ENCODE peak calls at places on chromosomes 11 and 22, in four cellular contexts. D is K562, J is HCT116, C is HepG2. A is an unnamed sample.

GRCh38 chr11:123187221-123187620 is 7.8 kb downstream of the CLMP start:
- DNase-seq in J (no peak), C (no peak), D (no peak), A (no peak)

GRCh38 chr11:67468056-67468455 is 995 bp downstream of the TMEM134 start:
- DNase-seq in J (no peak), D (no peak), C (no peak), A (no peak)

GRCh38 chr11:73077454-73077853 is 64.7 kb downstream of the FCHSD2 start:
- DNase-seq in D (no peak), J (no peak), C (no peak), A (no peak)

GRCh38 chr11:114762437-114762836 is 84.1 kb downstream of the NXPE2 start:
- DNase-seq in J (no peak), C (peak), D (peak), A (peak)

GRCh38 chr11:124763156-124763947 is 1.3 kb upstream of the ESAM start:
- DNase-seq in C (peak), D (peak), J (peak), A (peak)

GRCh38 chr11:73227571-73228211 is 9.6 kb downstream of the P2RY2 start:
- DNase-seq in C (no peak), J (peak), D (peak), A (peak)

GRCh38 chr11:122099345-122100045 is 16.5 kb downstream of the BLID start:
- DNase-seq in D (no peak), C (no peak), J (no peak), A (no peak)

GRCh38 chr11:39236916-39237315 is 2222.5 kb downstream of the LRRC4C start:
- DNase-seq in J (no peak), D (no peak), C (no peak), A (no peak)

GRCh38 chr22:21589415-21589814 is 21.9 kb downstream of the UBE2L3 start:
- DNase-seq in D (no peak), C (no peak), J (no peak), A (no peak)

GRCh38 chr11:76824980-76825725 is 35.6 kb upstream of the ACER3 start:
- DNase-seq in J (no peak), C (no peak), D (no peak), A (no peak)

GRCh38 chr11:128503231-128503991 is 83.9 kb downstream of the ETS1 start:
- DNase-seq in D (no peak), C (no peak), J (no peak), A (no peak)

GRCh38 chr11:19919050-19919561 is 206.5 kb downstream of the NAV2 start:
- DNase-seq in J (no peak), D (no peak), C (no peak), A (no peak)

GRCh38 chr11:31804439-31805036 is 6.6 kb downstream of the PAX6 start:
- DNase-seq in D (no peak), C (no peak), J (no peak), A (peak)

GRCh38 chr11:34168642-34169051 is 63.2 kb downstream of the NAT10 start:
- DNase-seq in D (no peak), J (no peak), C (no peak), A (no peak)

GRCh38 chr11:763073-763463 is 14.2 kb downstream of the GATD1 start:
- DNase-seq in J (no peak), D (peak), C (no peak), A (no peak)

GRCh38 chr11:18594999-18595749 is 4.4 kb upstream of the MISFA start:
- DNase-seq in C (no peak), J (no peak), D (no peak), A (no peak)

GRCh38 chr22:42343136-42343484 is 72.7 kb upstream of the TCF20 start:
- DNase-seq in J (no peak), C (no peak), D (no peak), A (no peak)

GRCh38 chr22:48779211-48779643 is 1048.4 kb downstream of the BRD1 start:
- DNase-seq in D (no peak), C (no peak), J (no peak), A (no peak)

GRCh38 chr22:43826142-43827093 is 14.3 kb upstream of the EFCAB6 start:
- DNase-seq in C (no peak), J (no peak), D (no peak), A (no peak)

GRCh38 chr11:16806791-16807190 is 68.3 kb downstream of the C11orf58 start:
- DNase-seq in J (no peak), D (no peak), C (no peak), A (no peak)

GRCh38 chr11:36594316-36594989 is at the start of gene IFTAP:
- DNase-seq in D (peak), C (peak), J (peak), A (peak)

GRCh38 chr22:39343259-39344045 is 6.3 kb upstream of the SYNGR1 start:
- DNase-seq in J (peak), C (peak), D (peak), A (peak)

GRCh38 chr22:40703174-40703573 is 23.9 kb downstream of the MCHR1 start:
- DNase-seq in D (no peak), J (no peak), C (no peak), A (no peak)

GRCh38 chr11:128894296-128894681 is 3.1 kb downstream of the KCNJ5 start:
- DNase-seq in D (no peak), J (no peak), C (no peak), A (no peak)

GRCh38 chr11:81913793-81914192 is 819.9 kb downstream of the FAM181B start:
- DNase-seq in C (no peak), J (no peak), D (no peak), A (no peak)

GRCh38 chr11:60305906-60306619 is 21.0 kb upstream of the MS4A6E start:
- DNase-seq in D (no peak), J (peak), C (no peak), A (no peak)
- H3K27ac ChIP-seq in D (no peak), J (no peak), C (no peak), A (no peak)

GRCh38 chr11:119513806-119514170 is 90.8 kb upstream of the THY1 start:
- DNase-seq in C (no peak), D (no peak), J (no peak), A (no peak)

GRCh38 chr11:119512373-119512772 is 89.4 kb upstream of the THY1 start:
- DNase-seq in D (no peak), C (no peak), J (no peak), A (no peak)

GRCh38 chr11:119516060-119516459 is 93.1 kb upstream of the THY1 start:
- DNase-seq in C (no peak), D (no peak), J (no peak), A (no peak)

GRCh38 chr11:119511601-119512000 is 88.6 kb upstream of the THY1 start:
- DNase-seq in J (no peak), C (no peak), D (no peak), A (no peak)

DNA sequence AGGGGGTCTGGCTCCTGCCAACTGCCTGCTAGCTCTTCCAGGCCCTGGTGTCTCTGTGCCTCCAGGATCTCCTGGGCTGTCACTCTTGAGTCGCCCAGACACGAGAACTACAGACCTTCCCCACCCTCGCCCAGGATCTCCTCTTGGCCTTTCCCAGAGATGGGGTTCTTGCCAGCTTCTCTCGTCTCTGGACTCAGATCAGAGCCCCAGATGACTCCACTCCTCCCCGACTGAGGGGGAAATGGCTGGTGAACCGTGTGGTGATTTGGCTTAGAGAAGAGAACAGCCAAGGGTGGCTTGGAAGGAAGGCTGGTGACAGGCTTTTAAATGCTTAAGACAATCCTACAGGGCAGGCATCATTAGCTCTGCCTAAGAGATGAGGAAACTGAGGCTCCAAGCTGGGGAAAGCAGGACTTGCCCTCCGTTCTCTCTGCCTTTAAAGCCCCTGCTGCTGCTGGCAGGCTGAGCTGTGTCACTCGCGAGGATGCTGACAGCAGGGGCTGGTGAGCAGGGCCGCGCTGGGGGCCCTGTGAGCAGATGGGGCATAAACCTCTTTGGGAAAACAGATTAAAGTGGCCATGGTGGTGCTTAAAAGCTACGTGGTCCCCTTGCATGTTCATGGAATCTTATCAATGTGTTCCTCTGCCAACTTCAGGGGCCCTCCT is 90.3 kb upstream of the THY1 start:
- DNase-seq in C (no peak), J (no peak), D (no peak), A (no peak)
- TF ChIP-seq SRF in C (no peak), J (no peak), D (no peak), A (no peak)

GRCh38 chr11:45087761-45088160 is 58.7 kb upstream of the PRDM11 start:
- DNase-seq in D (no peak), J (no peak), C (no peak), A (no peak)

GRCh38 chr11:45090607-45091006 is 55.8 kb upstream of the PRDM11 start:
- DNase-seq in J (no peak), D (no peak), C (no peak), A (no peak)

GRCh38 chr11:45089251-45089650 is 57.2 kb upstream of the PRDM11 start:
- DNase-seq in C (no peak), D (no peak), J (no peak), A (no peak)

GRCh38 chr11:45091563-45092392 is 54.7 kb upstream of the PRDM11 start:
- DNase-seq in J (no peak), D (no peak), C (no peak), A (peak)

DNA sequence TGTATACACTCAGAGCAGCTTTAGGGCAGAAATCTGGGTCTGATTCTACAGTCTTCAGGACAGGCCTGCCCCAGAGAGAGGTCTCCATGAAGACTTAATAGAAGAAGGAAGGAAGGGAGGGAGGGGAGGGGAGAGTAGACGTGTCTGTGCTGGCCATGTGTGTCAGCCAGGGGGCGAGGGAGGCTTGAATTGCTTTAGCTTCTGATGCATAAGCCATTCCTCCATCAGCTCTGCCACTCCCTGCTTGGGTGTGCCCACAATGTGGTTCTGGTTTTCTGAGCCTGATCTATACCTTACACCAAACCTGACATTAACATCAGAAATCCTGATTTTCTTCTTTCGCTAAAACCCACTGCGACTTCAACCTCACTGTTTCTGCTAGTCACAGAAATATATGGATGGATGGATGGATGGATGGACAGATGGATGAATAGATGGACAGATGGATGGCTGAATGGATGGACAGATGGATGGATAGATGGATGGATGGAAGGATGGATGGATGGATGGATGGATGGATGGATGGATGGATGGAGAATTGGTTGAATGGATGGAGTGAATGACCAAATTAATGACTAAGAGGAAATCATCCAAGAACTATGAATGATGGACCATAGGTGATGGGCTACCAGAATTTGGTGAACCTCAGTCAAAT is 56.5 kb upstream of the PRDM11 start:
- DNase-seq in D (no peak), C (no peak), J (no peak), A (no peak)
- H3K27ac ChIP-seq in D (no peak), C (no peak), J (no peak), A (no peak)

GRCh38 chr11:3616721-3617460 is 24.9 kb downstream of the ART5 start:
- DNase-seq in J (no peak), D (no peak), C (no peak), A (no peak)
- TF ChIP-seq SRF in J (no peak), D (no peak), C (no peak), A (no peak)

GRCh38 chr11:86460461-86461404 is 86.0 kb downstream of the CCDC81 start:
- DNase-seq in D (no peak), C (no peak), J (no peak), A (no peak)
- H3K27ac ChIP-seq in D (no peak), C (no peak), J (no peak), A (no peak)

GRCh38 chr11:9741260-9741659 is 77.4 kb downstream of the SWAP70 start:
- DNase-seq in D (no peak), J (no peak), C (no peak), A (no peak)
- TF ChIP-seq SRF in D (no peak), J (no peak), C (no peak), A (no peak)

GRCh38 chr11:78800089-78800690 is 225.5 kb upstream of the NARS2 start:
- DNase-seq in D (no peak), J (no peak), C (no peak), A (no peak)
- H3K27ac ChIP-seq in D (no peak), J (no peak), C (no peak), A (no peak)

GRCh38 chr11:103536335-103536722 is 427.1 kb downstream of the DYNC2H1 start:
- DNase-seq in D (no peak), J (no peak), C (no peak), A (no peak)

GRCh38 chr11:103537904-103538502 is 428.8 kb downstream of the DYNC2H1 start:
- DNase-seq in C (no peak), D (no peak), J (peak), A (no peak)

GRCh38 chr11:103534191-103534590 is 425.0 kb downstream of the DYNC2H1 start:
- DNase-seq in D (no peak), C (no peak), J (no peak), A (no peak)

GRCh38 chr11:103532133-103532788 is 423.0 kb downstream of the DYNC2H1 start:
- DNase-seq in D (no peak), J (no peak), C (no peak), A (no peak)

DNA sequence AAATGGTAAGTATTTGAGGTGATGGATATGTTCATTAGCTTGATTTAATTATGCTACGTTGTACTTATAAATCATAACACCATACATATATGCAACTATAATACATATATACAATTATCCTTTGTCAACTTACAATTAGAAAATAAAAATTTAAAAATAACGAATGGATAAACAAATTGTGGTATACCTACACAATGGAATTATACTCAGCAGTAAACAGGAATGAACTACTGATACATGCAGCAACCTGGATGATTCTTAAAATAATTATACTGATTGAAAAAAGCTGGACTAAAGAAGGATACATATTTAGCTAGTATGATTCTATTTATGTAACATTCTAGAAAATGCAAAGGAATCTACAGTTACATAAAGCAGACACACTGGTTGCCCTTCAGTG is 425.7 kb downstream of the DYNC2H1 start:
- DNase-seq in D (no peak), J (no peak), C (no peak), A (no peak)
- TF ChIP-seq SRF in D (no peak), J (no peak), C (no peak), A (no peak)

DNA sequence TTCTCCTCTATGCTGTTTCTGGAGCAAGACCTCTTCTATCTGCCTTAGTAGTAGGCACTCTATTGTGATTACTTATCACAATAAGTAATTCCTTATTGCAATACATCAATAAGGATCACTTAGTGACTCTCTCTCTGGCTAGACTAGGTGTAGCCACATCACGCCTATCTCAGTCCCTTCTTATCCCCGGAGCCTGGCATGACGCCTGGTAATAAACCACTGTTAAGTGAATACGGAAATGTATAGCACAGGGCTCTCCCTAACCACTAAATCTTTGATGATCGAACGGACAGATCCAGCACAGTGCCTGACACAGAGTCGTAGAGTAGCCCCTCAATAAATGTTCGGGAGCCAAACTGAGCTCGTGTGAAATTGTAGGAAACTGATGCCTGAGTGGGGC is 143.3 kb downstream of the FBXO7 start:
- DNase-seq in D (no peak), C (no peak), J (no peak), A (no peak)
- H3K27ac ChIP-seq in D (no peak), C (peak), J (no peak), A (no peak)

GRCh38 chr11:57761301-57762234 is at the start of gene CTNND1:
- DNase-seq in J (peak), C (peak), D (peak), A (peak)
- TF ChIP-seq SRF in J (peak), C (peak), D (peak), A (peak)